ENCODE peak calls at places on chromosomes 5 and 9, in five cellular contexts. J is activated CD4-positive, alpha-beta T cell treated with anti-CD3 and anti-CD28 coated beads for 36 hours; K is foreskin keratinocyte; X is heart left ventricle; E is activated naive CD4-positive, alpha-beta T cell treated with anti-CD3 and anti-CD28 coated beads, Interleukin-2, amount 50 U/mL, for 72 hours. O is an unnamed sample.

GRCh38 chr9:118192807-118193206 is 488.6 kb downstream of the TLR4 start:
- ATAC-seq in E (no peak), J (no peak), X (no peak), K (no peak), O (no peak)

GRCh38 chr9:73131376-73131775 is 20.3 kb upstream of the ANXA1 start:
- ATAC-seq in X (no peak), J (no peak), E (no peak), K (no peak), O (peak)

GRCh38 chr9:123059472-123060220 is 26.2 kb downstream of the GPR21 start:
- ATAC-seq in X (no peak), E (no peak), J (no peak), K (no peak), O (peak)

GRCh38 chr9:78150983-78151356 is 84.9 kb upstream of the CEP78 start:
- ATAC-seq in E (no peak), K (no peak), J (no peak), X (no peak), O (no peak)

GRCh38 chr9:74122661-74123060 is 374.5 kb upstream of the RORB start:
- ATAC-seq in J (peak), X (no peak), K (no peak), E (peak), O (no peak)

GRCh38 chr5:33588654-33589372 is 148.0 kb downstream of the TARS1 start:
- ATAC-seq in K (no peak), J (peak), X (no peak), E (peak), O (peak)

GRCh38 chr9:35978792-35979191 is 20.8 kb upstream of the OR2S2 start:
- ATAC-seq in E (no peak), X (no peak), K (no peak), J (no peak), O (no peak)

GRCh38 chr9:129270205-129270604 is 92.1 kb upstream of the IER5L start:
- ATAC-seq in E (peak), K (no peak), J (peak), X (no peak), O (no peak)

GRCh38 chr9:7011395-7012067 is 253.8 kb downstream of the KDM4C start:
- ATAC-seq in X (no peak), E (peak), K (no peak), J (peak), O (no peak)

GRCh38 chr5:173324115-173325001 is 3.9 kb downstream of the STC2 start:
- ATAC-seq in X (peak), J (no peak), K (no peak), E (no peak), O (peak)

GRCh38 chr9:36320457-36320856 is 62.2 kb upstream of the GNE start:
- ATAC-seq in E (peak), J (no peak), K (peak), X (no peak), O (no peak)

GRCh38 chr5:95900383-95900958 is 61.2 kb downstream of the ELL2 start:
- ATAC-seq in E (no peak), X (peak), K (no peak), J (no peak), O (peak)

GRCh38 chr5:175579742-175580432 is 78.0 kb upstream of the HRH2 start:
- ATAC-seq in K (peak), J (no peak), X (peak), E (peak), O (no peak)

GRCh38 chr5:180343846-180344327 is 9.2 kb downstream of the GFPT2 start:
- ATAC-seq in E (no peak), X (peak), K (no peak), J (no peak), O (no peak)

GRCh38 chr5:989961-990530 is 18.6 kb upstream of the NKD2 start:
- ATAC-seq in X (peak), E (no peak), K (no peak), J (no peak), O (no peak)

GRCh38 chr5:80346055-80346454 is 26.3 kb downstream of the SPZ1 start:
- ATAC-seq in K (peak), E (peak), X (no peak), J (peak), O (peak)

GRCh38 chr9:93057703-93058356 is 671 bp upstream of the SUSD3 start:
- ATAC-seq in X (no peak), J (peak), K (no peak), E (peak), O (no peak)

GRCh38 chr5:72453260-72453775 is 53.9 kb downstream of the ZNF366 start:
- ATAC-seq in E (no peak), X (no peak), K (no peak), J (no peak), O (peak)

GRCh38 chr9:86838883-86839497 is 108.3 kb downstream of the GAS1 start:
- ATAC-seq in K (no peak), E (no peak), X (peak), J (no peak), O (no peak)

GRCh38 chr5:12626556-12626955 is 722.3 kb upstream of the CTNND2 start:
- ATAC-seq in E (no peak), J (no peak), K (no peak), X (no peak), O (no peak)

GRCh38 chr5:105392710-105393149 is 1830.1 kb upstream of the NUDT12 start:
- ATAC-seq in J (no peak), K (no peak), X (no peak), E (no peak), O (no peak)

GRCh38 chr9:111475195-111475594 is 9.0 kb downstream of the ECPAS start:
- ATAC-seq in K (no peak), J (no peak), E (no peak), X (peak), O (no peak)

GRCh38 chr5:174532453-174533126 is 191.8 kb upstream of the MSX2 start:
- ATAC-seq in X (peak), E (peak), K (peak), J (peak), O (peak)

GRCh38 chr5:15992918-15993317 is 186.7 kb downstream of the MARCHF11 start:
- ATAC-seq in J (no peak), K (peak), E (no peak), X (no peak), O (peak)

GRCh38 chr5:173750538-173751265 is 134.3 kb upstream of the BOD1 start:
- ATAC-seq in E (no peak), K (no peak), J (no peak), X (no peak), O (no peak)

GRCh38 chr5:912356-913091 is 19.8 kb downstream of the TRIP13 start:
- ATAC-seq in E (peak), X (no peak), K (peak), J (peak), O (peak)

GRCh38 chr5:16128944-16129343 is 50.6 kb downstream of the MARCHF11 start:
- ATAC-seq in K (no peak), E (no peak), X (peak), J (no peak), O (no peak)